ENCODE peak calls at places on chromosome 13, in seven cellular contexts. Y is T follicular helper cell; V is stimulated activated CD4-positive, alpha-beta T cell treated with anti-CD3 and anti-CD28 coated beads, Interleukin-4, amount 100 ng/mL, for 1 hour; X is activated effector memory CD4-positive, alpha-beta T cell treated with anti-CD3 and anti-CD28 coated beads, Interleukin-2, amount 50 U/mL, for 16 hours; A is CD4-positive, alpha-beta T cell; Z is T-helper 2 cell treated with Interferon-gamma antibody and Interleukin-4, amounts not matched to agents 5 μg/mL and 100 μg/mL, for 36 hours; B is GDM1. D is an unnamed sample.

GRCh38 chr13:45367358-45367757 is 26.4 kb upstream of the TPT1 start:
- DNase-seq in Y (peak), V (peak), X (peak), A (peak), Z (peak), B (peak), D (peak)

GRCh38 chr13:25329706-25330105 is 28.3 kb downstream of the NUP58 start:
- DNase-seq in Y (no peak), V (no peak), X (no peak), A (no peak), Z (no peak), B (no peak), D (no peak)

GRCh38 chr13:110702591-110703526 is 3.1 kb downstream of the CARS2 start:
- DNase-seq in Y (no peak), V (no peak), X (no peak), A (no peak), Z (no peak), B (no peak), D (no peak)

GRCh38 chr13:108214511-108215383 is 589 bp downstream of the LIG4 start:
- DNase-seq in Y (peak), V (no peak), X (peak), A (peak), Z (no peak), B (no peak), D (no peak)

GRCh38 chr13:51047434-51048165 is 63.5 kb downstream of the C13orf42 start:
- DNase-seq in Y (no peak), V (no peak), X (no peak), A (no peak), Z (no peak), B (no peak), D (no peak)

GRCh38 chr13:78228211-78228610 is 309.6 kb upstream of the EDNRB start:
- DNase-seq in Y (no peak), V (no peak), X (no peak), A (no peak), Z (no peak), B (no peak), D (no peak)

GRCh38 chr13:24063281-24063851 is 97.2 kb upstream of the SPATA13 start:
- DNase-seq in Y (no peak), V (no peak), X (no peak), A (no peak), Z (no peak), B (peak), D (no peak)

GRCh38 chr13:31029129-31029528 is 96.7 kb downstream of the TEX26 start:
- DNase-seq in Y (no peak), V (no peak), X (no peak), A (no peak), Z (no peak), B (no peak), D (no peak)

GRCh38 chr13:67231481-67231940 is 1.4 kb upstream of the PCDH9 start:
- DNase-seq in Y (no peak), V (no peak), X (no peak), A (no peak), Z (no peak), B (no peak), D (no peak)

GRCh38 chr13:28199089-28199488 is 60.7 kb downstream of the PAN3 start:
- DNase-seq in Y (no peak), V (no peak), X (no peak), A (no peak), Z (no peak), B (no peak), D (no peak)

GRCh38 chr13:45441633-45442032 is 23.1 kb upstream of the COG3 start:
- DNase-seq in Y (no peak), V (no peak), X (no peak), A (no peak), Z (no peak), B (no peak), D (no peak)

GRCh38 chr13:24745861-24746617 is 17.9 kb upstream of the RNF17 start:
- DNase-seq in Y (no peak), V (no peak), X (no peak), A (no peak), Z (no peak), B (no peak), D (no peak)

GRCh38 chr13:107233541-107233940 is 665.6 kb upstream of the ARGLU1 start:
- DNase-seq in Y (no peak), V (no peak), X (no peak), A (no peak), Z (no peak), B (no peak), D (no peak)

GRCh38 chr13:53200498-53201453 is 172.2 kb downstream of the OLFM4 start:
- DNase-seq in Y (no peak), V (no peak), X (no peak), A (no peak), Z (peak), B (no peak), D (peak)

GRCh38 chr13:51856027-51856736 is 5.6 kb upstream of the CCDC70 start:
- DNase-seq in Y (no peak), V (no peak), X (no peak), A (no peak), Z (no peak), B (no peak), D (no peak)

GRCh38 chr13:39602614-39603366 is at the start of gene LHFPL6:
- DNase-seq in Y (peak), V (peak), X (peak), A (no peak), Z (peak), B (no peak), D (peak)

GRCh38 chr13:27605610-27606200 is 14.6 kb downstream of the LNX2 start:
- DNase-seq in Y (no peak), V (no peak), X (no peak), A (no peak), Z (no peak), B (no peak), D (no peak)

GRCh38 chr13:73096173-73097117 is 37.6 kb downstream of the KLF5 start:
- DNase-seq in Y (no peak), V (no peak), X (no peak), A (no peak), Z (no peak), B (no peak), D (no peak)

GRCh38 chr13:105213512-105213911 is 1322.0 kb downstream of the EFNB2 start:
- DNase-seq in Y (no peak), V (no peak), X (no peak), A (no peak), Z (no peak), B (no peak), D (no peak)

GRCh38 chr13:49783865-49784264 is 8.6 kb downstream of the KPNA3 start:
- DNase-seq in Y (no peak), V (no peak), X (no peak), A (no peak), Z (no peak), B (no peak), D (no peak)

GRCh38 chr13:97141564-97142005 is 80.5 kb upstream of the MBNL2 start:
- DNase-seq in Y (no peak), V (no peak), X (no peak), A (no peak), Z (no peak), B (no peak), D (no peak)

D was measured in posterior vena cava.